ENCODE peak calls at places on chromosomes 11 and 22, in six cellular contexts. One of them, this sample, is unnamed.

GRCh38 chr11:6647282-6647679 is 8.3 kb downstream of the DCHS1 start:
- DNase-seq in HepG2: no peak
- DNase-seq in GM12878: no peak
- DNase-seq in endothelial cell of umbilical vein: peak; percentile 67
- DNase-seq in K562: no peak
- DNase-seq in A549: no peak
- DNase-seq in this sample: no peak

GRCh38 chr11:77602385-77603105 is 12.8 kb downstream of the AQP11 start:
- DNase-seq in A549: peak; percentile 42
- DNase-seq in GM12878: no peak
- DNase-seq in HepG2: peak; percentile 72
- DNase-seq in endothelial cell of umbilical vein: peak; percentile 75
- DNase-seq in K562: peak; percentile 30
- DNase-seq in this sample: no peak

GRCh38 chr22:50526849-50527801 is 1.7 kb upstream of the SCO2 start:
- DNase-seq in HepG2: peak; percentile 70
- DNase-seq in endothelial cell of umbilical vein: no peak
- DNase-seq in A549: peak; percentile 44
- DNase-seq in K562: peak; percentile 64
- DNase-seq in GM12878: no peak
- DNase-seq in this sample: peak; percentile 90

GRCh38 chr11:27161071-27161470 is 120.5 kb downstream of the BBOX1 start:
- DNase-seq in endothelial cell of umbilical vein: no peak
- DNase-seq in GM12878: no peak
- DNase-seq in HepG2: no peak
- DNase-seq in A549: no peak
- DNase-seq in K562: no peak
- DNase-seq in this sample: no peak

GRCh38 chr11:47477323-47477722 is 28.4 kb upstream of the RAPSN start:
- DNase-seq in A549: no peak
- DNase-seq in endothelial cell of umbilical vein: peak; percentile 67
- DNase-seq in HepG2: no peak
- DNase-seq in K562: no peak
- DNase-seq in GM12878: no peak
- DNase-seq in this sample: no peak

GRCh38 chr22:42863349-42863911 is 6.4 kb upstream of the ARFGAP3 start:
- DNase-seq in K562: no peak
- DNase-seq in HepG2: no peak
- DNase-seq in endothelial cell of umbilical vein: peak; percentile 19
- DNase-seq in A549: no peak
- DNase-seq in GM12878: peak; percentile 46
- DNase-seq in this sample: peak; percentile 62

GRCh38 chr22:43745783-43746356 is 66.2 kb downstream of the EFCAB6 start:
- DNase-seq in endothelial cell of umbilical vein: no peak
- DNase-seq in A549: no peak
- DNase-seq in K562: no peak
- DNase-seq in HepG2: no peak
- DNase-seq in GM12878: no peak
- DNase-seq in this sample: no peak

GRCh38 chr22:20028855-20029549 is 8.1 kb downstream of the TANGO2 start:
- DNase-seq in A549: no peak
- DNase-seq in GM12878: no peak
- DNase-seq in K562: no peak
- DNase-seq in HepG2: no peak
- DNase-seq in endothelial cell of umbilical vein: no peak
- DNase-seq in this sample: no peak

GRCh38 chr11:75262961-75263852 is 22.6 kb downstream of the TPBGL start:
- DNase-seq in K562: no peak
- DNase-seq in GM12878: no peak
- DNase-seq in A549: no peak
- DNase-seq in HepG2: no peak
- DNase-seq in endothelial cell of umbilical vein: peak; percentile 17
- DNase-seq in this sample: no peak

GRCh38 chr22:39496131-39496838 is 5.8 kb upstream of the MIEF1 start:
- DNase-seq in K562: peak; percentile 37
- DNase-seq in A549: peak; percentile 48
- DNase-seq in HepG2: peak; percentile 74
- DNase-seq in endothelial cell of umbilical vein: peak; percentile 60
- DNase-seq in GM12878: no peak
- DNase-seq in this sample: peak; percentile 80

GRCh38 chr11:121595717-121596156 is 143.0 kb upstream of the SORL1-AS1 start:
- DNase-seq in K562: no peak
- DNase-seq in GM12878: no peak
- DNase-seq in HepG2: no peak
- DNase-seq in A549: peak; percentile 8
- DNase-seq in endothelial cell of umbilical vein: no peak
- DNase-seq in this sample: peak; percentile 23

GRCh38 chr11:99422581-99423434 is 402.1 kb downstream of the CNTN5 start:
- DNase-seq in GM12878: no peak
- DNase-seq in K562: no peak
- DNase-seq in A549: no peak
- DNase-seq in HepG2: no peak
- DNase-seq in endothelial cell of umbilical vein: no peak
- DNase-seq in this sample: no peak

GRCh38 chr22:37090920-37091688 is 18.4 kb downstream of the TMPRSS6 start:
- DNase-seq in HepG2: no peak
- DNase-seq in K562: no peak
- DNase-seq in A549: no peak
- DNase-seq in endothelial cell of umbilical vein: no peak
- DNase-seq in GM12878: no peak
- DNase-seq in this sample: no peak

GRCh38 chr11:33256031-33256807 is 962 bp upstream of the HIPK3 start:
- DNase-seq in A549: peak; percentile 8
- DNase-seq in GM12878: no peak
- DNase-seq in HepG2: no peak
- DNase-seq in endothelial cell of umbilical vein: no peak
- DNase-seq in K562: no peak
- DNase-seq in this sample: no peak

GRCh38 chr11:100563541-100564280 is 123.4 kb upstream of the ARHGAP42 start:
- DNase-seq in K562: no peak
- DNase-seq in GM12878: no peak
- DNase-seq in A549: no peak
- DNase-seq in endothelial cell of umbilical vein: no peak
- DNase-seq in HepG2: no peak
- DNase-seq in this sample: no peak

GRCh38 chr11:19785265-19785664 is 72.6 kb downstream of the NAV2 start:
- DNase-seq in K562: no peak
- DNase-seq in A549: no peak
- DNase-seq in HepG2: no peak
- DNase-seq in endothelial cell of umbilical vein: no peak
- DNase-seq in GM12878: no peak
- DNase-seq in this sample: no peak

GRCh38 chr11:83317757-83318548 is 31.8 kb upstream of the CCDC90B start:
- DNase-seq in GM12878: no peak
- DNase-seq in K562: no peak
- DNase-seq in A549: no peak
- DNase-seq in endothelial cell of umbilical vein: no peak
- DNase-seq in HepG2: no peak
- DNase-seq in this sample: no peak

GRCh38 chr22:35172452-35172851 is 84.8 kb upstream of the HMGXB4 start:
- DNase-seq in A549: no peak
- DNase-seq in HepG2: no peak
- DNase-seq in endothelial cell of umbilical vein: no peak
- DNase-seq in GM12878: no peak
- DNase-seq in K562: no peak
- DNase-seq in this sample: no peak

GRCh38 chr11:116504541-116505149 is 268.1 kb downstream of the BUD13 start:
- DNase-seq in GM12878: no peak
- DNase-seq in HepG2: no peak
- DNase-seq in K562: no peak
- DNase-seq in A549: no peak
- DNase-seq in endothelial cell of umbilical vein: no peak
- DNase-seq in this sample: no peak

GRCh38 chr11:70901951-70902521 is 350.3 kb downstream of the SHANK2 start:
- DNase-seq in HepG2: no peak
- DNase-seq in GM12878: no peak
- DNase-seq in K562: no peak
- DNase-seq in A549: no peak
- DNase-seq in endothelial cell of umbilical vein: no peak
- DNase-seq in this sample: peak; percentile 50

DNA sequence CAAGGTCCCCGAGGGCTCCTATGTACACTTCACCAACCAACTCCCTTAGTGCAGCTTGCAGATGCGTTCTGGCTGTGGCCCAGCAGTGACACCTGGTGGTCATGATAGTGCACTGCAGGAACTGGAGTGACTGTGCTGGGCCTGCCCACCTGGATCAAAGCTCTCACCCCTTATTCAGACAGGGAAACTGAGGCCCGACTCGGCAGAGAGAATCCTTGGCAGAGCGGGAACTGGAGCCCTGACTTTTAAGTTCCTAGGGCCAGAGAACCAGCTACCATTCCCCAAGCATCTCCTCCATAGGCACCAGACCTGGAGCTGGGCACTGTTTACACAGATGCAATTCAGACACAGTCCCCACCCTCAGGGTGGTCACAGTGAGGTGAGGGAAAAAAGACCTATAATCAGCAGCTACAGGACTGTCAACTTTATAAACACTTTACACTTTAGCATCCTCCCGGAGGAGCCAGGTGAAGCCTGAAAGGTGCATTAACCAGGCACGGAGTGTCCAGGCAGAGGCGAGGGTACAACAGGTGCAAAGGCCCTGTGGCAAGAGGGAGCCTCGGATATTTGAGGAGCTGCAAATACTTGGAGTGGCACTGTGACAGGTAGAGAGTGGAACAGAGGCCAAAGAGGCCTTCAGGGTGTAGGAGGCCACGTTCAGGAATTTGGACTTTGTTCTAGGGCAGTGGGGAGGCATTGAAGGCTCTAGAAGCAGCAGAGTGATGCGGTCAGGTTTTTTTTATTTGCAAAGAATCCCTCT is 22.0 kb downstream of the RHBDD3 start:
- DNase-seq in HepG2: peak; percentile 62
- DNase-seq in GM12878: no peak
- DNase-seq in endothelial cell of umbilical vein: peak; percentile 58
- DNase-seq in A549: peak; percentile 60
- DNase-seq in K562: peak; percentile 64
- DNase-seq in this sample: peak; percentile 78
- TF ChIP-seq MAX in HepG2: peak; percentile 51
- TF ChIP-seq MAX in GM12878: no peak
- TF ChIP-seq MAX in endothelial cell of umbilical vein: no peak
- TF ChIP-seq MAX in A549: no peak
- TF ChIP-seq MAX in K562: no peak
- TF ChIP-seq MAX in this sample: no peak

GRCh38 chr11:107699371-107700348 is 12.2 kb downstream of the SLN start:
- DNase-seq in A549: no peak
- DNase-seq in HepG2: no peak
- DNase-seq in endothelial cell of umbilical vein: no peak
- DNase-seq in K562: no peak
- DNase-seq in GM12878: no peak
- DNase-seq in this sample: no peak
- TF ChIP-seq MYC in A549: no peak
- TF ChIP-seq MYC in HepG2: no peak
- TF ChIP-seq MYC in endothelial cell of umbilical vein: no peak
- TF ChIP-seq MYC in K562: no peak
- TF ChIP-seq MYC in GM12878: no peak
- TF ChIP-seq MYC in this sample: no peak

GRCh38 chr11:1936072-1936780 is 10.9 kb upstream of the MRPL23 start:
- DNase-seq in HepG2: no peak
- DNase-seq in endothelial cell of umbilical vein: no peak
- DNase-seq in A549: no peak
- DNase-seq in K562: no peak
- DNase-seq in GM12878: no peak
- DNase-seq in this sample: no peak

GRCh38 chr11:1933416-1934325 is 13.5 kb upstream of the MRPL23 start:
- DNase-seq in HepG2: no peak
- DNase-seq in A549: no peak
- DNase-seq in GM12878: no peak
- DNase-seq in K562: no peak
- DNase-seq in endothelial cell of umbilical vein: no peak
- DNase-seq in this sample: no peak

GRCh38 chr11:1932681-1933080 is 13.2 kb downstream of the TNNT3 start:
- DNase-seq in endothelial cell of umbilical vein: no peak
- DNase-seq in K562: no peak
- DNase-seq in HepG2: no peak
- DNase-seq in GM12878: no peak
- DNase-seq in A549: no peak
- DNase-seq in this sample: no peak

GRCh38 chr11:1935156-1936071 is 11.7 kb upstream of the MRPL23 start:
- DNase-seq in GM12878: no peak
- DNase-seq in endothelial cell of umbilical vein: no peak
- DNase-seq in A549: no peak
- DNase-seq in K562: no peak
- DNase-seq in HepG2: no peak
- DNase-seq in this sample: no peak

DNA sequence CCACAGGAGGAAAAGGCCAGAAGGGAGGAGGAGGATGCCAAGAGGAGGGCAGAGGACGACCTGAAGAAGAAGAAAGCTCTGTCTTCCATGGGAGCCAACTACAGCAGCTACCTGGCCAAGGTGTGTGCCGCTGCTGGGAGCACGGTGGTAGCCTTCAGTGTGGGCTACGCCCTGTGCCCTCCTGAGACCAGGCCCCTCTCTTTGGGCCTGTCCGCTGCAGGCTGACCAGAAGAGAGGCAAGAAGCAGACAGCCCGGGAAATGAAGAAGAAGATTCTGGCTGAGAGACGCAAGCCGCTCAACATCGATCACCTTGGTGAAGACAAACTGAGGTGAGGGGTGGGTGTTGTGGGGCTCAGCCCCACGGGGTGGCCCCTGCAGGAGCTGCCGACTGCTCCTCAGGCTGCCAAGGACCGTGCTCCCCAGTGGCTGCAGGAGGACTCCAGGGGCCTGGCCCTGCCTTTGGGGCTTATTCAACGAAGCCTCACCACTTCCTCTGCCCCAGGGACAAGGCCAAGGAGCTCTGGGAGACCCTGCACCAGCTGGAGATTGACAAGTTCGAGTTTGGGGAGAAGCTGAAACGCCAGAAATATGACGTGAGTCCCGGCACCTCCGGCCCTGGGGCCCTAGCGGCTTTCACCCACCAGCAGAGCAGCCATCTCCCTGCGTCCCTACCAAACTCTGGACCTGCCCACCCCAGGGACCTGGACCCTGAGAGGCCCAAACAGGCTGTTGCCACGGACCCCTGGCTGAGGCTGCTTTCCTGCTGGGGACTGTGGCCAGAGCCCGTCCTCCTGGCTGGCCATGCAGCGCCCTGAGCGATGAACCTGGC is 12.6 kb upstream of the MRPL23 start:
- DNase-seq in A549: no peak
- DNase-seq in K562: no peak
- DNase-seq in GM12878: no peak
- DNase-seq in HepG2: no peak
- DNase-seq in endothelial cell of umbilical vein: no peak
- DNase-seq in this sample: peak; percentile 30
- TF ChIP-seq MAX in A549: no peak
- TF ChIP-seq MAX in K562: no peak
- TF ChIP-seq MAX in GM12878: no peak
- TF ChIP-seq MAX in HepG2: no peak
- TF ChIP-seq MAX in endothelial cell of umbilical vein: no peak
- TF ChIP-seq MAX in this sample: no peak

DNA sequence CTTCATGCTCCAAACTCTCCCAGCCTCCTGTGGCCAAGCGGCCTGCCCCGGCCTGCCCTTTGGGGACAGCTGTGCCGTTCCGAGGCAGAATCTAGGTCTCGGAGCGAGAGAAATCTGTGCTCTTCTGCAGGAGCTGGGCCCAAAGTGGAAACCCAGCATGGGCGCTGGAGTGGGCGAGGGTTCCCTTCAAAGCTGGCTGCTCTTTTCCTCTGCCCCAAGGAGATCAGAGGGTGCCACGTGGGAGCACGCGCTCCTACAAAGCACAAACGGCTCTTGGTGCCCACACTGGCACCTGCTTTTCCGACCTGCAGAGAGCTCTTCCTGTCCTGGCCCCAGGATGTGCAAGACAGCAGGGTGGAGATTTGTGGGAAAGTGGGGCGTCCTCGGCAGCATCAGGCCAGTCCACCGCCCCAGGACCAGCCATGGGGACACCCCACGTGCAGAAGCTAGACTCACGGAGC is 6.9 kb downstream of the OSBPL5 start:
- DNase-seq in A549: no peak
- DNase-seq in endothelial cell of umbilical vein: no peak
- DNase-seq in HepG2: no peak
- DNase-seq in K562: no peak
- DNase-seq in GM12878: no peak
- DNase-seq in this sample: no peak
- TF ChIP-seq MYC in A549: no peak
- TF ChIP-seq MYC in endothelial cell of umbilical vein: no peak
- TF ChIP-seq MYC in HepG2: no peak
- TF ChIP-seq MYC in K562: no peak
- TF ChIP-seq MYC in GM12878: no peak
- TF ChIP-seq MYC in this sample: no peak